ENCODE peak calls at places on chromosomes 16 and 17, in five cellular contexts. One of them, this sample, is unnamed.

GRCh38 chr17:77465358-77466041 is 324.7 kb downstream of the SEC14L1 start:
- DNase-seq in fibroblast of mammary gland: peak; percentile 65
- DNase-seq in GM12891: peak; percentile 84
- DNase-seq in SJSA1: no peak
- DNase-seq in NCI-H524: no peak
- DNase-seq in this sample: peak; percentile 74

GRCh38 chr17:58710948-58711552 is 18.6 kb downstream of the RAD51C start:
- DNase-seq in GM12891: no peak
- DNase-seq in NCI-H524: peak; percentile 70
- DNase-seq in fibroblast of mammary gland: peak; percentile 71
- DNase-seq in SJSA1: peak; percentile 57
- DNase-seq in this sample: peak; percentile 81

GRCh38 chr16:73050115-73051099 is 2.5 kb upstream of the ZFHX3 start:
- DNase-seq in SJSA1: no peak
- DNase-seq in GM12891: no peak
- DNase-seq in fibroblast of mammary gland: no peak
- DNase-seq in NCI-H524: peak; percentile 41
- DNase-seq in this sample: no peak

GRCh38 chr16:58409316-58409973 is 17.2 kb downstream of the GINS3 start:
- DNase-seq in SJSA1: no peak
- DNase-seq in GM12891: no peak
- DNase-seq in fibroblast of mammary gland: peak; percentile 71
- DNase-seq in NCI-H524: no peak
- DNase-seq in this sample: peak; percentile 42

GRCh38 chr17:42536372-42537155 is 523 bp downstream of the NAGLU start:
- DNase-seq in fibroblast of mammary gland: peak; percentile 75
- DNase-seq in NCI-H524: peak; percentile 95
- DNase-seq in SJSA1: peak; percentile 91
- DNase-seq in GM12891: peak; percentile 94
- DNase-seq in this sample: peak; percentile 79

GRCh38 chr17:39604911-39605491 is 2.7 kb downstream of the NEUROD2 start:
- DNase-seq in NCI-H524: no peak
- DNase-seq in GM12891: no peak
- DNase-seq in fibroblast of mammary gland: no peak
- DNase-seq in SJSA1: no peak
- DNase-seq in this sample: no peak

GRCh38 chr17:28950017-28950751 is 1.1 kb downstream of the PHF12 start:
- DNase-seq in GM12891: no peak
- DNase-seq in SJSA1: peak; percentile 76
- DNase-seq in fibroblast of mammary gland: peak; percentile 40
- DNase-seq in NCI-H524: peak; percentile 81
- DNase-seq in this sample: peak; percentile 54

GRCh38 chr16:9055661-9056060 is 35.8 kb upstream of the HAPSTR1 start:
- DNase-seq in NCI-H524: no peak
- DNase-seq in SJSA1: no peak
- DNase-seq in fibroblast of mammary gland: no peak
- DNase-seq in GM12891: no peak
- DNase-seq in this sample: peak; percentile 57

GRCh38 chr17:29590261-29590978 is 972 bp upstream of the GIT1 start:
- DNase-seq in NCI-H524: no peak
- DNase-seq in fibroblast of mammary gland: peak; percentile 78
- DNase-seq in SJSA1: no peak
- DNase-seq in GM12891: no peak
- DNase-seq in this sample: peak; percentile 48

GRCh38 chr17:76382803-76383644 is 1.4 kb upstream of the SPHK1 start:
- DNase-seq in GM12891: peak; percentile 78
- DNase-seq in SJSA1: peak; percentile 93
- DNase-seq in NCI-H524: peak; percentile 68
- DNase-seq in fibroblast of mammary gland: peak; percentile 68
- DNase-seq in this sample: peak; percentile 71

GRCh38 chr17:15890279-15890892 is 54.5 kb upstream of the ADORA2B start:
- DNase-seq in SJSA1: no peak
- DNase-seq in fibroblast of mammary gland: no peak
- DNase-seq in NCI-H524: no peak
- DNase-seq in GM12891: no peak
- DNase-seq in this sample: no peak

GRCh38 chr16:14371778-14372431 is 258.2 kb downstream of the PARN start:
- DNase-seq in GM12891: no peak
- DNase-seq in NCI-H524: no peak
- DNase-seq in fibroblast of mammary gland: no peak
- DNase-seq in SJSA1: no peak
- DNase-seq in this sample: no peak

GRCh38 chr17:45771473-45771959 is 12.6 kb upstream of the CRHR1 start:
- DNase-seq in NCI-H524: peak; percentile 93
- DNase-seq in fibroblast of mammary gland: no peak
- DNase-seq in SJSA1: no peak
- DNase-seq in GM12891: no peak
- DNase-seq in this sample: no peak

GRCh38 chr16:26952411-26952810 is 114.3 kb upstream of the C16orf82 start:
- DNase-seq in GM12891: no peak
- DNase-seq in SJSA1: no peak
- DNase-seq in fibroblast of mammary gland: no peak
- DNase-seq in NCI-H524: no peak
- DNase-seq in this sample: no peak

GRCh38 chr17:51166987-51167931 is 1.0 kb downstream of the NME2 start:
- DNase-seq in fibroblast of mammary gland: no peak
- DNase-seq in GM12891: peak; percentile 81
- DNase-seq in NCI-H524: peak; percentile 69
- DNase-seq in SJSA1: peak; percentile 77
- DNase-seq in this sample: peak; percentile 41

GRCh38 chr17:82198092-82198491 is 14.6 kb downstream of the CCDC57 start:
- DNase-seq in SJSA1: no peak
- DNase-seq in GM12891: no peak
- DNase-seq in NCI-H524: no peak
- DNase-seq in fibroblast of mammary gland: no peak
- DNase-seq in this sample: no peak

GRCh38 chr17:27502526-27503324 is 46.5 kb downstream of the KSR1 start:
- DNase-seq in fibroblast of mammary gland: peak; percentile 33
- DNase-seq in GM12891: no peak
- DNase-seq in NCI-H524: no peak
- DNase-seq in SJSA1: peak; percentile 51
- DNase-seq in this sample: peak; percentile 84

GRCh38 chr16:50416388-50416787 is 47.6 kb upstream of the BRD7 start:
- DNase-seq in SJSA1: no peak
- DNase-seq in NCI-H524: no peak
- DNase-seq in GM12891: no peak
- DNase-seq in fibroblast of mammary gland: no peak
- DNase-seq in this sample: no peak

GRCh38 chr17:29292992-29293889 is 707 bp downstream of the NUFIP2 start:
- DNase-seq in SJSA1: peak; percentile 69
- DNase-seq in NCI-H524: peak; percentile 77
- DNase-seq in GM12891: peak; percentile 47
- DNase-seq in fibroblast of mammary gland: peak; percentile 50
- DNase-seq in this sample: peak; percentile 63

GRCh38 chr16:86285938-86286921 is 224.1 kb upstream of the FOXF1 start:
- DNase-seq in GM12891: no peak
- DNase-seq in SJSA1: no peak
- DNase-seq in NCI-H524: no peak
- DNase-seq in fibroblast of mammary gland: peak; percentile 28
- DNase-seq in this sample: no peak

GRCh38 chr16:81601601-81602251 is 157.1 kb downstream of the CMIP start:
- DNase-seq in fibroblast of mammary gland: no peak
- DNase-seq in SJSA1: no peak
- DNase-seq in GM12891: no peak
- DNase-seq in NCI-H524: no peak
- DNase-seq in this sample: no peak

GRCh38 chr17:64200080-64201042 is 62.7 kb downstream of the TEX2 start:
- DNase-seq in GM12891: no peak
- DNase-seq in SJSA1: no peak
- DNase-seq in fibroblast of mammary gland: peak; percentile 51
- DNase-seq in NCI-H524: no peak
- DNase-seq in this sample: peak; percentile 49

GRCh38 chr17:82458885-82459424 is 414 bp downstream of the NARF start:
- DNase-seq in GM12891: no peak
- DNase-seq in SJSA1: peak; percentile 59
- DNase-seq in NCI-H524: no peak
- DNase-seq in fibroblast of mammary gland: no peak
- DNase-seq in this sample: peak; percentile 62

GRCh38 chr17:66126231-66126630 is 65.7 kb downstream of the CEP112 start:
- DNase-seq in fibroblast of mammary gland: peak; percentile 54
- DNase-seq in SJSA1: no peak
- DNase-seq in GM12891: no peak
- DNase-seq in NCI-H524: no peak
- DNase-seq in this sample: peak; percentile 41

GRCh38 chr17:77019955-77020379 is 120.8 kb upstream of the SEC14L1 start:
- DNase-seq in SJSA1: no peak
- DNase-seq in GM12891: no peak
- DNase-seq in NCI-H524: peak; percentile 77
- DNase-seq in fibroblast of mammary gland: peak; percentile 36
- DNase-seq in this sample: peak; percentile 60

GRCh38 chr17:49223168-49223516 is 7.4 kb downstream of the PHOSPHO1 start:
- DNase-seq in NCI-H524: no peak
- DNase-seq in fibroblast of mammary gland: no peak
- DNase-seq in GM12891: no peak
- DNase-seq in SJSA1: no peak
- DNase-seq in this sample: no peak

GRCh38 chr16:14289692-14290340 is 218.7 kb downstream of the MRTFB start:
- DNase-seq in GM12891: no peak
- DNase-seq in SJSA1: no peak
- DNase-seq in NCI-H524: peak; percentile 50
- DNase-seq in fibroblast of mammary gland: peak; percentile 55
- DNase-seq in this sample: peak; percentile 41

GRCh38 chr17:3798273-3799180 is 2.5 kb downstream of the ITGAE start:
- DNase-seq in GM12891: no peak
- DNase-seq in SJSA1: no peak
- DNase-seq in NCI-H524: no peak
- DNase-seq in fibroblast of mammary gland: peak; percentile 25
- DNase-seq in this sample: no peak

GRCh38 chr17:31416503-31416923 is 25.0 kb downstream of the RAB11FIP4 start:
- DNase-seq in GM12891: no peak
- DNase-seq in NCI-H524: peak; percentile 35
- DNase-seq in fibroblast of mammary gland: no peak
- DNase-seq in SJSA1: no peak
- DNase-seq in this sample: no peak

GRCh38 chr16:31402687-31403086 is 9.6 kb downstream of the ITGAD start:
- DNase-seq in fibroblast of mammary gland: peak; percentile 21
- DNase-seq in SJSA1: no peak
- DNase-seq in NCI-H524: no peak
- DNase-seq in GM12891: no peak
- DNase-seq in this sample: peak; percentile 14

GRCh38 chr16:15694499-15694898 is 44.5 kb downstream of the NDE1 start:
- DNase-seq in NCI-H524: no peak
- DNase-seq in SJSA1: no peak
- DNase-seq in GM12891: no peak
- DNase-seq in fibroblast of mammary gland: peak; percentile 7
- DNase-seq in this sample: no peak

GRCh38 chr17:74695629-74696028 is 17.1 kb downstream of the CD300LF start:
- DNase-seq in fibroblast of mammary gland: no peak
- DNase-seq in SJSA1: no peak
- DNase-seq in NCI-H524: no peak
- DNase-seq in GM12891: no peak
- DNase-seq in this sample: no peak

GRCh38 chr17:56976941-56977570 is 875 bp upstream of the SCPEP1 start:
- DNase-seq in fibroblast of mammary gland: no peak
- DNase-seq in NCI-H524: no peak
- DNase-seq in GM12891: no peak
- DNase-seq in SJSA1: no peak
- DNase-seq in this sample: no peak

GRCh38 chr16:47638175-47638574 is 177.0 kb downstream of the PHKB start:
- DNase-seq in SJSA1: no peak
- DNase-seq in NCI-H524: no peak
- DNase-seq in GM12891: no peak
- DNase-seq in fibroblast of mammary gland: no peak
- DNase-seq in this sample: no peak

GRCh38 chr17:5123343-5124124 is 7.7 kb downstream of the USP6 start:
- DNase-seq in SJSA1: peak; percentile 25
- DNase-seq in GM12891: no peak
- DNase-seq in fibroblast of mammary gland: no peak
- DNase-seq in NCI-H524: no peak
- DNase-seq in this sample: no peak

GRCh38 chr17:40086150-40087044 is 14.0 kb downstream of the NR1D1 start:
- DNase-seq in fibroblast of mammary gland: no peak
- DNase-seq in GM12891: peak; percentile 81
- DNase-seq in NCI-H524: peak; percentile 46
- DNase-seq in SJSA1: peak; percentile 65
- DNase-seq in this sample: peak; percentile 61

GRCh38 chr16:84310642-84311041 is 16.0 kb downstream of the WFDC1 start:
- DNase-seq in GM12891: no peak
- DNase-seq in SJSA1: no peak
- DNase-seq in NCI-H524: no peak
- DNase-seq in fibroblast of mammary gland: no peak
- DNase-seq in this sample: no peak

GRCh38 chr16:50040028-50040427 is 15.0 kb downstream of the CNEP1R1 start:
- DNase-seq in NCI-H524: no peak
- DNase-seq in GM12891: no peak
- DNase-seq in SJSA1: no peak
- DNase-seq in fibroblast of mammary gland: no peak
- DNase-seq in this sample: no peak

GRCh38 chr17:62854026-62854425 is 45.9 kb upstream of the MARCHF10 start:
- DNase-seq in NCI-H524: no peak
- DNase-seq in GM12891: no peak
- DNase-seq in SJSA1: no peak
- DNase-seq in fibroblast of mammary gland: peak; percentile 52
- DNase-seq in this sample: no peak

This sample was measured in choroid plexus epithelial cell.